ENCODE peak calls at places on chromosomes 11 and 22, in seven cellular contexts. G, M, O, Y, A, H and C are unnamed samples. For H3K4me1, the result is how much of the 10 kb centered on the place peaks cover.

GRCh38 chr11:60130496-60130895 is 42.0 kb downstream of the MS4A2 start:
- DNase-seq in O (no peak), G (no peak), A (no peak), Y (peak), M (peak), H (no peak), C (no peak)

GRCh38 chr11:44833869-44834452 is 107.2 kb downstream of the TSPAN18 start:
- DNase-seq in M (no peak), Y (no peak), A (no peak), G (no peak), O (no peak), H (no peak), C (no peak)

GRCh38 chr11:61129608-61130523 is 27.6 kb downstream of the CD5 start:
- DNase-seq in A (peak), Y (peak), O (peak), H (peak), G (peak), M (peak), C (peak)

GRCh38 chr11:118099838-118100570 is 13.2 kb upstream of the SMIM35 start:
- DNase-seq in M (no peak), A (peak), H (peak), O (no peak), Y (no peak), G (no peak), C (no peak)

GRCh38 chr11:34630544-34630943 is 9.7 kb downstream of the EHF start:
- DNase-seq in H (no peak), A (no peak), G (no peak), M (no peak), Y (no peak), O (no peak), C (no peak)

GRCh38 chr11:43687120-43687791 is 6.7 kb downstream of the HSD17B12 start:
- DNase-seq in H (peak), O (no peak), G (peak), Y (no peak), M (peak), A (peak), C (no peak)

GRCh38 chr22:39115976-39116621 is 19.1 kb downstream of the APOBEC3H start:
- DNase-seq in H (no peak), G (no peak), O (no peak), Y (no peak), M (no peak), A (no peak), C (no peak)

GRCh38 chr22:25353516-25354445 is 134.3 kb downstream of the CRYBB2 start:
- DNase-seq in A (no peak), Y (no peak), O (no peak), G (no peak), M (peak), H (no peak), C (no peak)

GRCh38 chr11:83044958-83045712 is 26.6 kb downstream of the RAB30 start:
- DNase-seq in M (no peak), A (no peak), H (no peak), O (no peak), Y (no peak), G (no peak), C (no peak)

GRCh38 chr11:33674035-33674814 is 26.4 kb downstream of the C11orf91 start:
- DNase-seq in H (no peak), O (no peak), A (no peak), M (no peak), G (no peak), Y (no peak), C (no peak)

GRCh38 chr11:130638048-130638447 is 189.6 kb downstream of the ADAMTS15 start:
- DNase-seq in M (peak), O (no peak), Y (no peak), G (no peak), A (no peak), H (no peak), C (no peak)

GRCh38 chr22:39559456-39560105 is 11.0 kb upstream of the CACNA1I start:
- DNase-seq in O (no peak), M (peak), A (no peak), Y (no peak), H (no peak), G (no peak), C (no peak)

GRCh38 chr22:33034753-33035152 is 23.4 kb downstream of the SYN3 start:
- DNase-seq in O (no peak), Y (no peak), H (no peak), A (no peak), G (no peak), M (peak), C (no peak)

GRCh38 chr11:121419839-121420238 is 32.3 kb upstream of the SORL1 start:
- DNase-seq in M (no peak), Y (no peak), G (peak), H (no peak), O (no peak), A (no peak), C (no peak)

GRCh38 chr11:83092488-83093384 is 21.0 kb upstream of the RAB30 start:
- DNase-seq in A (no peak), M (peak), O (no peak), Y (peak), G (no peak), H (peak), C (no peak)

GRCh38 chr11:65502274-65502851 is 3.5 kb downstream of the MALAT1 start:
- DNase-seq in O (no peak), Y (no peak), H (no peak), G (no peak), A (no peak), M (peak), C (no peak)

GRCh38 chr22:50309601-50309991 is 2.1 kb upstream of the PLXNB2 start:
- DNase-seq in M (no peak), Y (no peak), A (peak), G (no peak), O (no peak), H (no peak), C (no peak)

GRCh38 chr22:31734512-31734911 is 15.4 kb downstream of the PRR14L start:
- DNase-seq in G (no peak), H (no peak), M (no peak), Y (peak), O (no peak), A (no peak), C (no peak)

GRCh38 chr22:42356547-42356946 is 75.7 kb downstream of the NFAM1 start:
- DNase-seq in O (no peak), M (no peak), H (no peak), G (no peak), Y (no peak), A (no peak), C (no peak)

GRCh38 chr22:49600891-49601431 is 226.7 kb downstream of the BRD1 start:
- DNase-seq in A (no peak), O (no peak), H (no peak), M (no peak), Y (no peak), G (no peak), C (peak)

GRCh38 chr11:88355887-88356286 is 18.4 kb upstream of the CTSC start:
- DNase-seq in A (no peak), H (no peak), M (no peak), G (no peak), Y (no peak), O (no peak), C (no peak)

GRCh38 chr11:69049490-69049867 is 747 bp downstream of the TPCN2 start:
- DNase-seq in Y (no peak), A (no peak), G (no peak), O (no peak), M (no peak), H (no peak), C (no peak)

GRCh38 chr11:1199689-1200610 is 22.9 kb upstream of the MUC5B start:
- DNase-seq in O (peak), H (no peak), A (peak), G (no peak), M (no peak), Y (no peak), C (peak)

GRCh38 chr22:36406721-36407120 is 19.0 kb upstream of the MYH9 start:
- DNase-seq in G (no peak), A (no peak), H (no peak), Y (no peak), O (no peak), M (no peak), C (no peak)

GRCh38 chr22:36413022-36413770 is 25.4 kb upstream of the MYH9 start:
- DNase-seq in Y (peak), A (no peak), O (no peak), M (peak), H (no peak), G (no peak), C (no peak)

GRCh38 chr22:36409067-36409466 is 21.3 kb upstream of the MYH9 start:
- DNase-seq in M (no peak), Y (no peak), O (no peak), A (no peak), G (no peak), H (no peak), C (no peak)

GRCh38 chr22:36411589-36412258 is 24.0 kb upstream of the MYH9 start:
- DNase-seq in A (no peak), M (no peak), Y (peak), O (no peak), H (no peak), G (no peak), C (no peak)

DNA sequence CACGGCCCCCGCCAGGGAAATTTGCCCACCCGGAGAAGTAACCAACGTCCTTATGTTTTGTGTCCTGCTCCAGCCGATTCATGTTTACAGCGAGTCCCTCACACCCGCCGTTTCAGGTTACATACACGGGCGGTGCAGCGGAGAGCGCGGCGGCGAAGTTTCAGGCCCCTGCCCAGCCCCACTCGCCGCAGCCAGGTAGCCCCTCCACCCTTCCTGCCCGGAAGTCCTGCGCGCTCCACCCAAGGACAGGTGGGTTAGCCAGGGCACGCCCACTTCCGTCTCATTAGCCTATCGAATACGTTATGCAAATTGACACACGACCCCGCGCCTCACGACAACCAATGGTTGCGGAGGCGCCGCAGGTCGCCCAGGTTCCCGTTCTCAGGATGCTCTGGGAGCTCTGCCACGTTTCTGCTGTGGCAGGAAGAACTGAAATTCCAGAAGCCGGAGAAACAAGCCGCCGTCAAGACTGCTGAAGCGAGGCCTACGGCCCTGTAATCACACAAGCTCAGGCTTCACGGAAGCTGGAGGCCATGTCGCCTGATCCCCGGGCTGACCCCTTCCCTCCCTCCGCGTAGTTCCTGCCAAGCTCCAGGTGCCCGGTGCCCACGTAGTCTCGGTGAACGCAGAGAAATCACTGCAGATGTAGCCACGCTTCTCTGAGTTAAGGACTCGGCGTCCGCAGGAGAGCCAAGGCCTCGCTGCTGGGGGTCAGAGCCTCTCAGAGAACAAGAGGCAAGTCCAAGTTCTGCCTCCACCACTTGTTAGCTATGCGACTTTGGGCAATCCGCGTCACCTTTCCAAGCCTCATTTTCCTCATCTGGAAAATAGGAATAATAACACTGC is 22.4 kb upstream of the MYH9 start:
- DNase-seq in H (peak), Y (peak), G (no peak), A (peak), M (peak), O (peak), C (peak)
- TF ChIP-seq POLR2A in H (peak), Y (peak), G (no peak), A (no peak), M (peak), O (peak), C (no peak)

GRCh38 chr11:120343429-120343828 is 7.2 kb downstream of the ARHGEF12 start:
- DNase-seq in O (no peak), A (no peak), Y (no peak), M (no peak), H (no peak), G (no peak), C (no peak)

GRCh38 chr11:120342678-120343077 is 6.5 kb downstream of the ARHGEF12 start:
- DNase-seq in G (no peak), H (no peak), Y (no peak), O (no peak), A (no peak), M (no peak), C (no peak)

GRCh38 chr11:120344302-120345004 is 8.2 kb downstream of the ARHGEF12 start:
- DNase-seq in M (no peak), G (no peak), A (no peak), O (no peak), H (no peak), Y (no peak), C (no peak)

GRCh38 chr11:120342226-120342625 is 6.0 kb downstream of the ARHGEF12 start:
- DNase-seq in Y (no peak), G (no peak), O (no peak), H (no peak), M (no peak), A (no peak), C (no peak)

DNA sequence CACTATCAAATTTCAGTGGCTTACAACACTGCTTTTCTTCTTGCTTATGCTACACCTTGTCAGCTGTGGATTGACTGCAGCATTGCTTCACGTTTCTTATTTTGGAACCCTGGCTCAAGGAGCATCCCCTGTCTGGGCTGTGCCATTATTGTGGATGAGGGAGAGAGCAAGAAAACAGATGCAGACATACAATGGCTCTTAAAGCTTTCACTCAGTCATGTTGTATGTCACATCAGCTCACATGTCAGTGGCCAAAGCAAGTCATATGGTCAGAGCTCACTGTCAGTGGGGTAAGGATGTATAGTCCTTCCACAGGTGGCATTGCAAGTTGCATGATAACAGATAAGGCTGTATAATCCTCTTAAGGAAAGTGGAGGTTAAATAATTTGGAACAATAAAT is 10.0 kb downstream of the ARHGEF12 start:
- DNase-seq in O (no peak), H (peak), A (no peak), Y (no peak), G (no peak), M (no peak), C (no peak)
- H3K4me1 ChIP-seq in O (under half), H (half or more), A (under half), Y (half or more), G (under half), M (half or more), C (under half)

GRCh38 chr22:47197735-47198500 is 435.5 kb downstream of the TBC1D22A start:
- DNase-seq in M (no peak), H (no peak), O (peak), G (no peak), Y (no peak), A (peak), C (peak)
- TF ChIP-seq POLR2A in M (no peak), H (no peak), O (no peak), G (no peak), Y (no peak), A (no peak), C (no peak)

GRCh38 chr22:20554824-20555223 is 47.4 kb downstream of the MED15 start:
- DNase-seq in G (no peak), O (no peak), A (no peak), Y (no peak), H (no peak), M (no peak), C (peak)
- H3K4me1 ChIP-seq in G (under half), O (under half), A (half or more), Y (under half), H (half or more), M (half or more), C (half or more)

GRCh38 chr11:77190331-77191075 is 62.5 kb downstream of the MYO7A start:
- DNase-seq in G (no peak), A (no peak), M (no peak), O (no peak), Y (no peak), H (no peak), C (no peak)

GRCh38 chr11:77193915-77194830 is 66.1 kb downstream of the MYO7A start:
- DNase-seq in H (no peak), Y (no peak), G (no peak), M (no peak), A (no peak), O (no peak), C (peak)

GRCh38 chr11:77193167-77193566 is 65.1 kb downstream of the MYO7A start:
- DNase-seq in A (no peak), O (no peak), Y (no peak), G (no peak), H (no peak), M (no peak), C (no peak)

GRCh38 chr11:77191429-77191822 is 63.4 kb downstream of the MYO7A start:
- DNase-seq in G (no peak), A (no peak), O (no peak), M (no peak), Y (no peak), H (no peak), C (no peak)

DNA sequence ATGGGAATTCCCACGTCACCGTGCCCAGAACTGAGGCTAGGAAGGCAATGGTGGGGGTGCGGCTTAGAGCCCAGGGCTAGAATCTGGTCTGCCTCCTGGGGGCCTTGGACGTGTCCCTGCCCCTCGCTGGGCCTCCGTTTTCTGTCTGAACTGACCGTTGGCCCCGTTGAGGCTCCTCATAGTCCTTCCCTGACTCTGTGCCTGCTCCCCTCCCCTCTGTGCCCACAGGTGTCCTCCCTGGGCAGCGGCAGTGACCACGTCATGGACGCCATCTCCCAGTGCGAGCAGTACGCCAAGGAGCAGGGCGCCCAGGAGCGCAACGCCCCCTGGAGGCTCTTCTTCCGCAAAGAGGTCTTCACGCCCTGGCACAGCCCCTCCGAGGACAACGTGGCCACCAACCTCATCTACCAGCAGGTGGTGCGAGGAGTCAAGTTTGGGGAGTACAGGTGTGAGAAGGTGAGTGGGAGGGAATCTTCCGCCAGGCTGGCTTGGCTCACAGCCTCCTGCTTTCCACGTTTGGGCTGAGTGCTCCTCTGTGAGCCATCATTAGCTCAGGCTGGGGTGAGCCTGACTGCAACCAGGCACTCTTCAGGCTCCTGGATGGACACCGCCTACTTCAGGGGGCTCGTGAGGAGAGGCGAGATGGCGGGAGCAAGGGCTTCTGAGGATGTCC is 63.9 kb downstream of the MYO7A start:
- DNase-seq in Y (peak), O (peak), M (no peak), G (no peak), H (no peak), A (no peak), C (no peak)
- TF ChIP-seq POLR2A in Y (no peak), O (no peak), M (no peak), G (no peak), H (no peak), A (no peak), C (no peak)

GRCh38 chr22:20868225-20868944 is 9.6 kb downstream of the SNAP29 start:
- DNase-seq in O (no peak), H (no peak), A (no peak), Y (no peak), G (no peak), M (no peak), C (no peak)

GRCh38 chr22:20867179-20868099 is 8.6 kb downstream of the SNAP29 start:
- DNase-seq in O (peak), H (peak), Y (peak), A (peak), G (peak), M (peak), C (no peak)

GRCh38 chr22:20865869-20866445 is 7.2 kb downstream of the SNAP29 start:
- DNase-seq in Y (no peak), G (no peak), M (no peak), A (no peak), H (no peak), O (no peak), C (no peak)

GRCh38 chr22:20865331-20865730 is 6.5 kb downstream of the SNAP29 start:
- DNase-seq in A (no peak), G (no peak), O (no peak), Y (no peak), H (no peak), M (no peak), C (no peak)

DNA sequence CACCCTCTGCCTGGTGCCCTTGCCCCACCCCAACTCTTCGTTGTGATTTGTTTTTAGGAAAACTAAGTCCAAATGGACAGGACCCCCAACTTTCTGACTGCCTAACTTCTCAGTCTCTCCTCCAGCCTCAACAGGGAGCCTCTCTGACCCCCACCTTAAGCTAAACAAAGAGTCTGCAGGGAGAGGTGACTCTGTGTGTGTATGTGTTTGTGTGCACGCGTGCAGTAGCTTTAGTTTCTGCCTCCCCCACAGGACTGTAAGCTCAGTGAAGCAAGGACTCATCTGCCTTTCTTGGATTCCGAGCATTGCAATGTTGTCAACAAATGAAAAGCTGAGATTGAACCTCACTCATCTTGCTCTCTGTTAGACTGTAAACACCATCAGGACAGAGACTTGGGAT is 7.9 kb downstream of the SNAP29 start:
- DNase-seq in O (no peak), H (no peak), M (no peak), Y (no peak), A (no peak), G (no peak), C (no peak)
- H3K4me1 ChIP-seq in O (under half), H (under half), M (under half), Y (under half), A (under half), G (under half), C (under half)